ENCODE peak calls at places on chromosome 12, in six cellular contexts. G is activated T-cell treated with anti-CD3 and anti-CD28 coated beads for 4 hours, J is Right ventricle myocardium superior, A is cardiac muscle cell, B is psoas muscle, K is H4. S is an unnamed sample.

GRCh38 chr12:90802727-90803126 is 152.2 kb downstream of the CCER1 start:
- DNase-seq in G (no peak), J (no peak), A (no peak), B (no peak), K (no peak), S (no peak)

GRCh38 chr12:53561590-53561953 is 54.3 kb upstream of the NPFF start:
- DNase-seq in G (no peak), J (no peak), A (peak; percentile 88), B (no peak), K (peak; percentile 84), S (peak; percentile 94)

GRCh38 chr12:55932546-55932919 is 1.6 kb downstream of the DGKA start:
- DNase-seq in G (peak; percentile 52), J (no peak), A (peak; percentile 44), B (no peak), K (no peak), S (peak; percentile 63)

GRCh38 chr12:66279127-66279712 is 23.1 kb upstream of the HELB start:
- DNase-seq in G (no peak), J (no peak), A (peak; percentile 64), B (no peak), K (peak; percentile 13), S (peak; percentile 63)

GRCh38 chr12:29320295-29321090 is 60.5 kb downstream of the ERGIC2 start:
- DNase-seq in G (no peak), J (no peak), A (peak; percentile 65), B (no peak), K (peak; percentile 35), S (peak; percentile 74)

GRCh38 chr12:94743174-94743573 is 92.8 kb upstream of the TMCC3 start:
- DNase-seq in G (no peak), J (no peak), A (no peak), B (no peak), K (no peak), S (no peak)

GRCh38 chr12:49346659-49347306 is at the start of gene DNAJC22:
- DNase-seq in G (no peak), J (no peak), A (peak; percentile 42), B (no peak), K (no peak), S (no peak)

GRCh38 chr12:104699489-104700194 is 242.9 kb downstream of the CHST11 start:
- DNase-seq in G (no peak), J (no peak), A (peak; percentile 15), B (no peak), K (no peak), S (no peak)

GRCh38 chr12:70449074-70449757 is 83.1 kb downstream of the KCNMB4 start:
- DNase-seq in G (no peak), J (no peak), A (no peak), B (no peak), K (peak; percentile 66), S (no peak)

GRCh38 chr12:46811185-46811584 is 14.6 kb downstream of the SLC38A4 start:
- DNase-seq in G (no peak), J (no peak), A (no peak), B (no peak), K (no peak), S (no peak)

GRCh38 chr12:96985515-96986362 is 78.7 kb downstream of the NEDD1 start:
- DNase-seq in G (peak; percentile 17), J (no peak), A (peak; percentile 17), B (no peak), K (no peak), S (peak; percentile 49)

GRCh38 chr12:110582286-110583136 is 607 bp downstream of the PPTC7 start:
- DNase-seq in G (peak; percentile 74), J (peak; percentile 80), A (peak; percentile 43), B (peak; percentile 68), K (no peak), S (peak; percentile 68)

GRCh38 chr12:124456652-124457152 is 110.7 kb downstream of the NCOR2 start:
- DNase-seq in G (no peak), J (peak; percentile 74), A (no peak), B (peak; percentile 43), K (no peak), S (peak; percentile 40)

GRCh38 chr12:104276192-104277131 is 27.1 kb upstream of the EID3 start:
- DNase-seq in G (no peak), J (no peak), A (no peak), B (no peak), K (no peak), S (no peak)

GRCh38 chr12:107917912-107918800 is 143.7 kb downstream of the ASCL4 start:
- DNase-seq in G (no peak), J (no peak), A (peak; percentile 27), B (no peak), K (peak; percentile 47), S (peak; percentile 45)

GRCh38 chr12:52628111-52628507 is 9.8 kb upstream of the KRT73 start:
- DNase-seq in G (no peak), J (no peak), A (no peak), B (no peak), K (no peak), S (no peak)

GRCh38 chr12:118058881-118059644 is 1.9 kb downstream of the WSB2 start:
- DNase-seq in G (no peak), J (no peak), A (no peak), B (no peak), K (no peak), S (no peak)

GRCh38 chr12:1474059-1474537 is 120.3 kb downstream of the FBXL14 start:
- DNase-seq in G (no peak), J (no peak), A (peak; percentile 86), B (no peak), K (peak; percentile 96), S (peak; percentile 96)

GRCh38 chr12:11812558-11813421 is 163.3 kb downstream of the ETV6 start:
- DNase-seq in G (no peak), J (peak; percentile 57), A (peak; percentile 54), B (peak; percentile 34), K (no peak), S (peak; percentile 39)

GRCh38 chr12:27924350-27925140 is 48.0 kb downstream of the PTHLH start:
- DNase-seq in G (no peak), J (no peak), A (peak; percentile 17), B (no peak), K (no peak), S (peak; percentile 45)

GRCh38 chr12:111451649-111452129 is 46.0 kb downstream of the SH2B3 start:
- DNase-seq in G (no peak), J (no peak), A (peak; percentile 71), B (no peak), K (peak; percentile 21), S (peak; percentile 75)

GRCh38 chr12:94731733-94732360 is 81.5 kb upstream of the TMCC3 start:
- DNase-seq in G (no peak), J (no peak), A (no peak), B (no peak), K (no peak), S (peak; percentile 13)

GRCh38 chr12:107057071-107057834 is 36.1 kb downstream of the CRY1 start:
- DNase-seq in G (no peak), J (no peak), A (peak; percentile 9), B (no peak), K (no peak), S (no peak)

GRCh38 chr12:58458093-58458492 is 462.2 kb downstream of the LRIG3 start:
- DNase-seq in G (no peak), J (no peak), A (no peak), B (no peak), K (no peak), S (no peak)

GRCh38 chr12:122031342-122032216 is 9.9 kb downstream of the BCL7A start:
- DNase-seq in G (peak; percentile 39), J (peak; percentile 63), A (peak; percentile 41), B (no peak), K (peak; percentile 27), S (peak; percentile 55)

GRCh38 chr12:101847325-101847724 is 16.6 kb upstream of the GNPTAB start:
- DNase-seq in G (no peak), J (no peak), A (no peak), B (no peak), K (no peak), S (no peak)

GRCh38 chr12:102702447-102703114 is 214.5 kb downstream of the PAH start:
- DNase-seq in G (no peak), J (peak; percentile 33), A (peak; percentile 79), B (peak; percentile 22), K (peak; percentile 5), S (peak; percentile 77)

GRCh38 chr12:126772171-126772864 is 1494.7 kb upstream of the TMEM132C start:
- DNase-seq in G (peak; percentile 9), J (no peak), A (no peak), B (no peak), K (peak; percentile 97), S (no peak)

GRCh38 chr12:6337958-6338406 is 3.9 kb downstream of the TNFRSF1A start:
- DNase-seq in G (no peak), J (peak; percentile 41), A (peak; percentile 52), B (peak; percentile 52), K (no peak), S (peak; percentile 83)

GRCh38 chr12:105382771-105383632 is 52.5 kb downstream of the C12orf75 start:
- DNase-seq in G (no peak), J (no peak), A (peak; percentile 78), B (no peak), K (peak; percentile 32), S (peak; percentile 80)

GRCh38 chr12:91332305-91332704 is 149.7 kb upstream of the DCN start:
- DNase-seq in G (no peak), J (no peak), A (peak; percentile 58), B (no peak), K (no peak), S (no peak)

GRCh38 chr12:121391619-121392324 is 8.1 kb upstream of the RNF34 start:
- DNase-seq in G (no peak), J (no peak), A (peak; percentile 83), B (no peak), K (peak; percentile 33), S (no peak)

GRCh38 chr12:11882301-11883019 is 188.3 kb upstream of the BCL2L14 start:
- DNase-seq in G (no peak), J (no peak), A (no peak), B (no peak), K (no peak), S (no peak)

GRCh38 chr12:7907009-7907408 is 29.0 kb downstream of the SLC2A3 start:
- DNase-seq in G (peak; percentile 18), J (no peak), A (peak; percentile 48), B (no peak), K (peak; percentile 66), S (peak; percentile 75)

GRCh38 chr12:47941475-47942326 is 21.7 kb upstream of the TMEM106C start:
- DNase-seq in G (no peak), J (no peak), A (no peak), B (no peak), K (no peak), S (no peak)

GRCh38 chr12:126791122-126791521 is 1475.8 kb upstream of the TMEM132C start:
- DNase-seq in G (no peak), J (no peak), A (no peak), B (no peak), K (no peak), S (no peak)

GRCh38 chr12:111377440-111377839 is 8.5 kb upstream of the PHETA1 start:
- DNase-seq in G (no peak), J (no peak), A (no peak), B (no peak), K (no peak), S (no peak)

GRCh38 chr12:132132609-132133430 is 11.3 kb downstream of the DDX51 start:
- DNase-seq in G (no peak), J (no peak), A (no peak), B (no peak), K (no peak), S (no peak)

S was measured in lung microvascular endothelial cell.